ENCODE peak calls at places on chromosomes 2 and 18, in ten cellular contexts. Z, M, U, X, J, R, N, B, P and W are unnamed samples.

GRCh38 chr2:132438650-132439030 is 22.0 kb downstream of the GPR39 start:
- DNase-seq in Z (no peak), B (peak; percentile 77), R (no peak), J (no peak), P (peak; percentile 71), M (no peak), U (peak; percentile 64), X (peak; percentile 96), N (no peak), W (no peak)

GRCh38 chr2:173898178-173898668 is 67.0 kb downstream of the SP3 start:
- DNase-seq in Z (no peak), M (no peak), X (no peak), U (no peak), J (no peak), P (no peak), N (no peak), B (no peak), R (no peak), W (no peak)

GRCh38 chr2:63581266-63581961 is 6.9 kb downstream of the WDPCP start:
- DNase-seq in N (no peak), R (no peak), X (peak; percentile 4), Z (peak; percentile 33), B (peak; percentile 35), M (no peak), U (no peak), P (no peak), J (no peak), W (no peak)

GRCh38 chr2:28951910-28952805 is 28.9 kb upstream of the TOGARAM2 start:
- DNase-seq in P (no peak), B (no peak), X (no peak), R (no peak), N (no peak), Z (no peak), M (no peak), J (no peak), U (no peak), W (no peak)

GRCh38 chr18:48973731-48974130 is 23.0 kb upstream of the SMAD7 start:
- DNase-seq in N (no peak), Z (no peak), J (no peak), R (no peak), X (no peak), M (no peak), B (no peak), P (no peak), U (no peak), W (no peak)

GRCh38 chr2:138035597-138036217 is 71.4 kb downstream of the HNMT start:
- DNase-seq in N (no peak), R (no peak), P (no peak), X (no peak), U (no peak), M (no peak), J (no peak), B (no peak), Z (no peak), W (no peak)

GRCh38 chr18:3342628-3343027 is 80.7 kb downstream of the MYL12B start:
- DNase-seq in M (no peak), R (no peak), Z (no peak), X (no peak), B (no peak), N (no peak), P (no peak), J (no peak), U (no peak), W (no peak)

GRCh38 chr2:239869272-239870155 is 155.6 kb downstream of the NDUFA10 start:
- DNase-seq in Z (no peak), B (no peak), P (no peak), U (no peak), X (no peak), R (no peak), J (no peak), N (no peak), M (no peak), W (no peak)

GRCh38 chr2:224036731-224037376 is 2.2 kb downstream of the SERPINE2 start:
- DNase-seq in X (peak; percentile 26), N (no peak), U (no peak), P (peak; percentile 57), B (no peak), J (no peak), Z (no peak), R (no peak), M (no peak), W (no peak)

GRCh38 chr18:7158201-7158600 is 40.6 kb upstream of the LAMA1 start:
- DNase-seq in P (peak; percentile 66), Z (no peak), M (no peak), N (no peak), U (no peak), J (no peak), B (no peak), X (peak; percentile 84), R (no peak), W (no peak)

GRCh38 chr18:3594760-3595241 is 144.8 kb downstream of the TGIF1 start:
- DNase-seq in P (no peak), Z (no peak), X (peak; percentile 45), B (no peak), U (no peak), M (no peak), J (no peak), N (no peak), R (no peak), W (peak; percentile 62)

GRCh38 chr2:211114826-211115450 is 558.5 kb downstream of the CPS1 start:
- DNase-seq in U (no peak), M (no peak), N (no peak), B (no peak), Z (no peak), X (no peak), P (no peak), J (no peak), R (no peak), W (no peak)

GRCh38 chr2:164675027-164675426 is 53.7 kb upstream of the GRB14 start:
- DNase-seq in Z (no peak), B (no peak), N (no peak), M (no peak), X (no peak), J (no peak), P (no peak), R (no peak), U (no peak), W (no peak)